ENCODE peak calls at places on chromosomes 12 and 14, in seven cellular contexts. Q is T-helper 9 cell, B is ecto neural progenitor cell, A is T47D, T is frontal cortex, E is iris pigment epithelial cell, P is NCI-H1048. U is an unnamed sample.

GRCh38 chr12:103850429-103850828 is 9.4 kb upstream of the NT5DC3 start:
- DNase-seq in T (no peak), Q (no peak), E (no peak), P (no peak), B (no peak), A (no peak), U (no peak)

GRCh38 chr12:39912211-39912980 is 193.5 kb downstream of the SLC2A13 start:
- DNase-seq in B (no peak), P (no peak), E (no peak), A (peak), T (no peak), Q (no peak), U (no peak)

GRCh38 chr14:53011053-53011462 is 60.2 kb upstream of the FERMT2 start:
- DNase-seq in T (peak), A (peak), Q (no peak), P (no peak), B (peak), E (peak), U (no peak)

GRCh38 chr12:82461851-82462250 is 103.5 kb downstream of the METTL25 start:
- DNase-seq in B (no peak), E (peak), T (no peak), P (no peak), Q (no peak), A (no peak), U (no peak)

GRCh38 chr12:50127546-50127945 is 15.5 kb downstream of the COX14 start:
- DNase-seq in Q (no peak), T (no peak), P (no peak), A (no peak), B (no peak), E (no peak), U (no peak)

GRCh38 chr12:6828671-6829531 is 694 bp downstream of the P3H3 start:
- DNase-seq in B (peak), T (peak), A (no peak), E (peak), Q (peak), P (no peak), U (no peak)

GRCh38 chr12:32587536-32588346 is 91.4 kb upstream of the DNM1L start:
- DNase-seq in Q (no peak), B (no peak), A (no peak), E (no peak), P (no peak), T (no peak), U (no peak)

GRCh38 chr14:81435578-81436295 is 35.6 kb upstream of the STON2 start:
- DNase-seq in Q (peak), B (peak), A (peak), E (peak), T (peak), P (no peak), U (no peak)

GRCh38 chr12:56104109-56104814 is at the start of gene PA2G4:
- DNase-seq in P (peak), T (peak), A (peak), E (peak), B (peak), Q (peak), U (peak)

GRCh38 chr14:47278233-47278842 is 397.1 kb downstream of the MDGA2 start:
- DNase-seq in E (peak), B (peak), T (peak), Q (no peak), A (peak), P (peak), U (no peak)

GRCh38 chr14:23146980-23147379 is 27.9 kb upstream of the CEBPE start:
- DNase-seq in P (no peak), E (no peak), T (no peak), A (no peak), Q (no peak), B (no peak), U (no peak)

GRCh38 chr12:47066278-47067048 is 13.0 kb upstream of the PCED1B start:
- DNase-seq in E (peak), B (no peak), A (no peak), P (no peak), Q (no peak), T (no peak), U (no peak)